ENCODE peak calls at places on chromosomes 7 and 10, in six cellular contexts. J is MM.1S, X is mammary epithelial cell, F is PC-3, E is neural progenitor cell, N is IMR-90. O is an unnamed sample.

GRCh38 chr10:114401195-114401741 is 3.0 kb downstream of the AFAP1L2 start:
- DNase-seq in J (no peak), X (no peak), F (no peak), E (no peak), N (peak), O (peak)

GRCh38 chr10:91799580-91799975 is 1.4 kb downstream of the TNKS2 start:
- DNase-seq in J (no peak), X (peak), F (peak), E (no peak), N (peak), O (peak)

GRCh38 chr10:88979153-88979562 is 11.4 kb upstream of the FAS start:
- DNase-seq in J (no peak), X (peak), F (no peak), E (peak), N (peak), O (peak)

GRCh38 chr7:77651544-77652162 is 44.6 kb upstream of the RSBN1L start:
- DNase-seq in J (peak), X (no peak), F (peak), E (peak), N (peak), O (no peak)

GRCh38 chr10:16964571-16965241 is 147.5 kb upstream of the RSU1 start:
- DNase-seq in J (no peak), X (no peak), F (no peak), E (no peak), N (no peak), O (no peak)

GRCh38 chr7:55308186-55308929 is 56.8 kb upstream of the LANCL2 start:
- DNase-seq in J (no peak), X (no peak), F (no peak), E (no peak), N (peak), O (peak)

GRCh38 chr10:24162236-24162635 is 46.7 kb upstream of the KIAA1217 start:
- DNase-seq in J (no peak), X (no peak), F (no peak), E (peak), N (no peak), O (no peak)

GRCh38 chr10:48442090-48442808 is 135.8 kb downstream of the MAPK8 start:
- DNase-seq in J (no peak), X (no peak), F (no peak), E (no peak), N (no peak), O (no peak)

GRCh38 chr7:135100856-135101255 is 47.0 kb upstream of the TMEM140 start:
- DNase-seq in J (no peak), X (peak), F (peak), E (no peak), N (peak), O (peak)

GRCh38 chr7:30330134-30331111 is 46.0 kb downstream of the ZNRF2 start:
- DNase-seq in J (peak), X (no peak), F (no peak), E (no peak), N (peak), O (peak)

GRCh38 chr10:16948335-16948734 is 131.1 kb upstream of the RSU1 start:
- DNase-seq in J (no peak), X (no peak), F (no peak), E (no peak), N (no peak), O (no peak)

GRCh38 chr10:63197304-63198092 is 64.4 kb downstream of the NRBF2 start:
- DNase-seq in J (no peak), X (no peak), F (no peak), E (no peak), N (peak), O (peak)

GRCh38 chr10:132306951-132307751 is 599 bp downstream of the STK32C start:
- DNase-seq in J (no peak), X (peak), F (peak), E (peak), N (no peak), O (no peak)

GRCh38 chr7:116315293-116315692 is 105.0 kb downstream of the TES start:
- DNase-seq in J (no peak), X (peak), F (no peak), E (peak), N (peak), O (peak)

GRCh38 chr10:36779238-36779846 is 346.1 kb upstream of the ANKRD30A start:
- DNase-seq in J (no peak), X (peak), F (peak), E (peak), N (peak), O (peak)

GRCh38 chr7:28316489-28316888 is 95.8 kb upstream of the CREB5 start:
- DNase-seq in J (no peak), X (peak), F (no peak), E (no peak), N (peak), O (peak)

GRCh38 chr10:15188629-15189028 is 20.1 kb upstream of the NMT2 start:
- DNase-seq in J (no peak), X (no peak), F (no peak), E (no peak), N (no peak), O (no peak)

GRCh38 chr7:50655020-50655419 is 89.8 kb upstream of the DDC start:
- DNase-seq in J (no peak), X (no peak), F (no peak), E (no peak), N (no peak), O (no peak)

GRCh38 chr10:128062837-128063563 is 63.2 kb downstream of the MKI67 start:
- DNase-seq in J (peak), X (no peak), F (no peak), E (no peak), N (no peak), O (no peak)

DNA sequence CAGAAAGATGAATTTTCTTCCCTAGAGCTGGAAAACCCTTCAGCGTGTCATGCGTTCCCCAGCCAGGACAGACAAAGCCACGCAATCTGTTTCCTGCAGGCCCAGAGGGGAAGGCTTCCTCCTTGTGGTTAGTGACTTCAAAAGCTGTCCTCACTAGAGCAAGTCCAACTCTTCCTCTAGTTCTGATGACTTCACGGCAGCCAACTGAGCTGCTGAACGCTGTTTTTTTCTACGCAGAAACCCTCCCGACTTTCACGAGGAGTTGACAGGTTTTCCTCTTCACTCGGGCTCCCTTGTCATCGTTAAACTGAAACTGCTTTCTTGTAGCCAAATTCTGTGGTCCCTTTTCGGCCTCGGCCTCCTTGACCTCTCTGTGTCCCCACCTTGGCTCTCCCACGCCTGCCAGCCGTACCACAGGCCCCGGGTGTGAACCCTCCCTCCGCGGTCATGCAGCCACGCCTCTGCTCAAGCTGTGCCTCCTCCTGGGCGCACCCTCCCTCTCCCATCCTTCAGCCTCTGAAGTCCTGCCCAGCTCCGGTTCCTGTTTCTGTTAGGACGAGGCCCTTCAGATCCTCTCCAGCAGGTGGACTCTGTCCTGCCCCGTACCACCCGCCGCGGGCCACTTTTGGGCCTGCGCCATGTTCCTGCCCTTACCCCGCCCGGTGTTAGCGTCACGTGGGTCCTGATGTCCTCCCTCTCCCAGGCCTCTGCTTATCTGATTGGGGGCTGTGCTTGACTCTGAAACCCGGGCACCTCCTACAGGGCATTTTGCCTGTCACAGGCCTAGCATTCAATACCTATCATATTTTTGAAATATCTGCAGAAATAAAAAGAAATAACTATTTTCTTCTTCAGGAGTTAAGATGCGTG is 39.3 kb downstream of the CUX1 start:
- DNase-seq in J (peak), X (peak), F (peak), E (no peak), N (peak), O (peak)
- H3K4me3 ChIP-seq in J (peak), X (peak), F (peak), E (no peak), N (peak), O (no peak)

GRCh38 chr10:129241461-129241860 is 225.6 kb upstream of the MGMT start:
- DNase-seq in J (no peak), X (no peak), F (no peak), E (no peak), N (no peak), O (no peak)

GRCh38 chr10:129244757-129245156 is 222.3 kb upstream of the MGMT start:
- DNase-seq in J (no peak), X (no peak), F (no peak), E (no peak), N (no peak), O (no peak)

DNA sequence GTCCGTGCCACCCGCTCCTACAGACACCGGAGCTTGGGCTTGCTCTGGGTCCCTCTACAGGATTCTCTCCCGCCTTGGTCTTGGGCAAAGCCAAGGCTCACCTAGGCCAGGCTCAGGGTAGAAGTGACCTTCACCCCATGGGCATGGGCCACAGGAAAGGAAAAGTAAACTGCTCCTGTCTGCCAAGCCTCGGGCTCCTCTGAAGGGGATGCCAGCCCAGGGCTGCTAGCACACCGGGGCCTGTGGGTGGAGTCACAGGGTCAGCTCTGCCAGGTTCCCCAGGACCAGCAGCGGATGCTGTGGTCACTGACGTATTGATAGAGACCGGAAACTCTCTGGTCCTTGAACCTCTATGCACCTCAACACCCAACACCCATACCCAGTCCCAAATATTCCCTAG is 222.7 kb upstream of the MGMT start:
- DNase-seq in J (no peak), X (no peak), F (no peak), E (no peak), N (no peak), O (no peak)
- H3K9ac ChIP-seq in J (no peak), X (no peak), F (no peak), E (no peak), N (no peak), O (no peak)

DNA sequence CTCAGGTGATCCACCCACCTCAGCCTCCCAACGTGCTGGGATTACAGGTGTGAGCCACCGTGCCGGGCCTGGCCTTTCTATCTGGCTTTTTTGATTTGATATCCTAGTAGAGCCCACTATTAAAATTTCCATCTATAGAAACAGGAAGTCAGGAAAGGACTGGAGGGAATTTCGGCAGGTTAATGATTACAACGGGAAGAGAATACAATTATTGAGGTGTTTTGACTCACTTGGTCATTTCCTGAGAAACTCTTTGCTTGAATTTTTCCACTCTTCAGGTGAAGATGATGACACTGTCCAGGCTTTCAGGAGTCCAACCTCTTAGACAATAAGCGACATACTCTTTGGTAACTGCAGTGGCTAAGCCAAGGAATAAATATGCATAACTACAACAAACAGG is 1.1 kb upstream of the MKLN1 start:
- DNase-seq in J (no peak), X (no peak), F (no peak), E (no peak), N (no peak), O (no peak)
- H3K4me3 ChIP-seq in J (peak), X (peak), F (peak), E (peak), N (no peak), O (peak)

GRCh38 chr10:119268428-119268827 is 61.1 kb downstream of the GRK5 start:
- DNase-seq in J (no peak), X (no peak), F (no peak), E (no peak), N (no peak), O (no peak)

GRCh38 chr10:119269737-119270136 is 62.4 kb downstream of the GRK5 start:
- DNase-seq in J (no peak), X (no peak), F (no peak), E (no peak), N (no peak), O (no peak)

GRCh38 chr10:119270893-119271361 is 63.6 kb downstream of the GRK5 start:
- DNase-seq in J (peak), X (no peak), F (peak), E (no peak), N (peak), O (peak)

GRCh38 chr10:119267384-119267783 is 60.0 kb downstream of the GRK5 start:
- DNase-seq in J (no peak), X (no peak), F (no peak), E (no peak), N (no peak), O (no peak)

GRCh38 chr10:119268871-119269506 is 61.6 kb downstream of the GRK5 start:
- DNase-seq in J (peak), X (no peak), F (no peak), E (no peak), N (peak), O (no peak)
- H3K9ac ChIP-seq in J (no peak), X (no peak), F (no peak), E (no peak), N (no peak), O (no peak)

GRCh38 chr7:27160546-27161213 is 4.2 kb upstream of the HOXA7 start:
- DNase-seq in J (peak), X (peak), F (peak), E (peak), N (peak), O (peak)

GRCh38 chr7:27157717-27158431 is 1.4 kb upstream of the HOXA7 start:
- DNase-seq in J (no peak), X (no peak), F (no peak), E (no peak), N (no peak), O (no peak)

GRCh38 chr7:27160147-27160545 is 3.7 kb upstream of the HOXA7 start:
- DNase-seq in J (no peak), X (peak), F (peak), E (no peak), N (no peak), O (no peak)

GRCh38 chr7:27158436-27159277 is 2.2 kb upstream of the HOXA7 start:
- DNase-seq in J (no peak), X (peak), F (peak), E (no peak), N (no peak), O (no peak)

DNA sequence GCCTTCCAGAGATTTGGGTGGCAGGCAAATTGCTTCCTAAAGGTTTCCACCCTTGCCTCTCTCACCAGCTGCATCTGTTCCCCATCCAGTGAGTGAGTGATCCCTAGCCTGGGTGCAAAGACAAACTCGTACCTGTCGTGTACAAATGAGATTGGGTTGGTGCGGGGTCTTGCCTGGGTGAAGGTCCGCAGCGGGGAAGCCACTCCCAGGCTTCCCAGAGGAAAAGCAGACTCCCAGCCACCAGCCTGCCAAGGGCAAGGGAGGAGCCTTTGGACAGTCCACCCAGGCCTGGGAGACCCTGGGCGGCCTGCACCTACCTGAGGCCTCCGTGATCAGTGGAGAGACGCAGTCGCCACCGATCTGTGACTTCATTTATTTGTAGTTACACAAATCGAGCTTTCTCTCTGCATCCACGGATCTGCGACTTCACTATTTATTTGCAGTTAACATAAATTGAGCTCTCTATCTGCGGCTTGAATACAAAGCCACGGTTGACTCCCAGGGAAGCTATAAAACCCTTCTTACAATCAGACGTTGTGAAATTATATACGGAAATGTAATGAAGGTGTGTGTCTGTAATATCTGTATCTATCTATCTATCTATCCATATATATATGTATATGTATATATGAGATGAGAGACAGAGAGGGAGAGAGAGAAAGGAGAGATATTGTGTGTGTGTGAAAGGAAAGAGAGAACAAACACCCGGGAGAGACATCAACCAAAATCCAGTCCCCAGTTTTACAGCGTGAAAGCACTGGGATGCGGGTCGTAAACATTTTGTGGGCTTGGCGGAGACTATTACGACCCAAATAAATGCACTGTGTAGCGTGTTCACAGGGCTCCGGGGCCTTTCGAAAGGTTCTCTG is 3.0 kb upstream of the HOXA7 start:
- DNase-seq in J (no peak), X (peak), F (peak), E (no peak), N (no peak), O (no peak)
- H3K4me3 ChIP-seq in J (peak), X (peak), F (peak), E (no peak), N (no peak), O (no peak)